ENCODE peak calls at places on chromosomes 13 and 19, in nine cellular contexts. R, H, X, S, O, D, E, V and W are unnamed samples.

GRCh38 chr19:35002037-35002535 is 2.0 kb downstream of the GRAMD1A start:
- DNase-seq in X (no peak), O (no peak), R (peak), H (no peak), D (no peak), V (no peak), S (no peak), E (no peak), W (no peak)

GRCh38 chr19:49929611-49930482 is 543 bp upstream of the NUP62 start:
- DNase-seq in S (peak), H (peak), X (peak), V (peak), O (peak), R (peak), E (peak), D (peak), W (peak)

GRCh38 chr13:73913043-73913740 is 221.0 kb downstream of the KLF12 start:
- DNase-seq in R (peak), D (no peak), S (no peak), E (no peak), V (no peak), H (peak), O (no peak), X (no peak), W (no peak)

GRCh38 chr13:45718992-45719391 is 16.9 kb downstream of the CBY2 start:
- DNase-seq in E (no peak), V (no peak), S (no peak), R (no peak), D (no peak), H (no peak), X (no peak), O (no peak), W (no peak)

GRCh38 chr19:22335716-22336115 is 49.5 kb downstream of the ZNF729 start:
- DNase-seq in V (no peak), H (no peak), E (no peak), D (no peak), R (no peak), S (no peak), X (no peak), O (no peak), W (no peak)

GRCh38 chr19:4580961-4581380 is 21.5 kb upstream of the SEMA6B start:
- DNase-seq in V (no peak), X (no peak), E (no peak), D (no peak), H (no peak), O (no peak), R (peak), S (no peak), W (no peak)

GRCh38 chr19:41225238-41226052 is 6.4 kb downstream of the AXL start:
- DNase-seq in O (no peak), H (peak), X (peak), D (peak), V (peak), S (peak), R (no peak), E (peak), W (no peak)

GRCh38 chr13:91278291-91278690 is 69.2 kb upstream of the MIR17HG start:
- DNase-seq in E (no peak), H (no peak), O (no peak), V (no peak), R (no peak), X (no peak), S (no peak), D (no peak), W (no peak)

GRCh38 chr19:52296773-52297600 is at the start of gene ZNF480:
- DNase-seq in X (peak), H (peak), E (peak), S (peak), D (peak), O (peak), R (peak), V (peak), W (peak)

GRCh38 chr13:72782717-72783116 is 784 bp downstream of the PIBF1 start:
- DNase-seq in S (no peak), V (no peak), D (no peak), X (no peak), H (peak), R (no peak), O (no peak), E (no peak), W (peak)

GRCh38 chr13:66154981-66155380 is 1075.2 kb downstream of the PCDH9 start:
- DNase-seq in S (no peak), H (no peak), V (no peak), D (no peak), X (no peak), R (no peak), E (no peak), O (no peak), W (peak)

GRCh38 chr13:46553521-46553885 is 533 bp downstream of the LRCH1 start:
- DNase-seq in R (peak), X (peak), O (no peak), H (no peak), E (peak), V (no peak), D (no peak), S (no peak), W (no peak)

DNA sequence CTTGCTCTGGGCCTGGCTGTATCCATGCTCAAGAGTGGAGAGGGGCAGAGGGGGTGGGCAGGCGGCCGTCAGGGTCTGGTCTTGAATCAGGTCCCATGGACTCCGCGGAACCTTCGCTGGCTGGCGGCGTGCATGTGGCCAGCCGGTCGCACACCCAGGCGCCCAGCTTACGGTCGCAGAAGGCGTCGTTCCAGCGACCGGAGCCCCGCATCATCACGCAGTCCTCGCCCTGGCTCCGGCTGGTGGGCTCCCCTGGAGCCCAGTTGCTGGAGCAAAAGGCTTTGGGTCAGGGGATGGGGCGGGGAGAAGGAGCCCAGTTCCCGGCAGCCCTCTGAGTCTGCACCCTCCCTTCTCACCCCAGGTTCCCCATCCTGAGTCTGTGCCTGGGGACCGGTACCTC is 8.5 kb downstream of the TRAPPC5 start:
- DNase-seq in H (no peak), X (no peak), V (no peak), D (no peak), R (no peak), S (no peak), E (no peak), O (no peak), W (no peak)
- H3K4me3 ChIP-seq in H (no peak), X (no peak), V (no peak), D (no peak), R (no peak), S (no peak), E (no peak), O (no peak), W (no peak)

DNA sequence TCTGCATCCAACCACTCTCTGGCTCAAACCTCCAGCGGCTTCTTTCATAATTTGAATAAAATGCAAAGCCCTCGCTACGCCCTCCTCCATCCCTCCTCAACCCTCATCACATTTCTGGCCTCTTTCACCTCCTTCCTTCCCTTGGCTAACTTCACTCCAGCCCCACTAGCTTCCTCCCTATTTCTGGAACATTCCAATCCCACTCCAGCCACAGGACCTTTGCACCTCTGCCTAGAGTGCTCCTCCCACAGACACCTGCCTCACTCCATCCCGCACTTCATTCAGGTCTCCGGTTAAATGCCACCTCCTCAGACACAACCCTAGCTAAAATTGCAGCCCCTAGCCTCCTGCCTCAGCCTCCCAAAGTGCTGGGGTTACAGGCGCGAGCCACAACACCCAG is 7.9 kb upstream of the DPF1 start:
- DNase-seq in R (no peak), V (no peak), S (no peak), H (no peak), E (no peak), D (no peak), O (no peak), X (no peak), W (no peak)
- TF ChIP-seq CTCF in R (no peak), V (no peak), S (no peak), H (no peak), E (no peak), D (no peak), O (no peak), X (no peak), W (no peak)

DNA sequence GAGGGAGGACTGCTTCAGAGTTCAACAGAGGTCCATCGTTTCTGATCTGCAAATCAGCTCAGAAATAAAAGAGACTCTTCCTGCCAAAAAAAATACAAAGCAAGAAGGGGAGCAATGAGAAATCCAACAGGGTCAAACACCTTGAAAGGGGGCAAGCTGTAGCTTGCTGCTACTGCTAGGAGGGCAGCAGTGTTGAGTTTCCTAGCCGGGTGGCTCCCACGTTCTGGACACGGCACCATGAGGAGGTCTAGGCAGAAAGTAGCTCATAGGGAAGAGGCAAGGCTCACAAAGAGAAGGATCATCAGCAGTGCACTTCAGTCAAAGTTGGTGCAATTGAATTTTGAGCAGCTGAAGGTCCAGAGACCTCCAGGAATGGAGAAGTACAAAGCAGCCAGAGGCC is 75.3 kb downstream of the FOXO1 start:
- DNase-seq in D (no peak), R (no peak), H (no peak), X (no peak), S (no peak), O (no peak), E (no peak), V (no peak), W (peak)
- H3K4me3 ChIP-seq in D (no peak), R (no peak), H (no peak), X (no peak), S (no peak), O (no peak), E (no peak), V (no peak), W (peak)

GRCh38 chr13:83153833-83154232 is 728.4 kb downstream of the SLITRK1 start:
- DNase-seq in X (no peak), H (no peak), V (no peak), D (no peak), R (no peak), S (no peak), E (no peak), O (no peak), W (no peak)
- TF ChIP-seq CTCF in X (no peak), H (no peak), V (no peak), D (no peak), R (no peak), S (no peak), E (no peak), O (no peak), W (no peak)